ENCODE peak calls at places on chromosome 20, in four cellular contexts. C, H, Z and J are unnamed samples.

GRCh38 chr20:21159658-21160380 is 33.9 kb downstream of the KIZ start:
- DNase-seq in C (no peak), H (no peak), Z (no peak), J (no peak)

GRCh38 chr20:31476648-31477220 is 1.6 kb downstream of the REM1 start:
- DNase-seq in C (no peak), H (no peak), Z (no peak), J (no peak)

GRCh38 chr20:58897493-58897892 is 45.0 kb downstream of the GNAS start:
- DNase-seq in C (no peak), H (no peak), Z (no peak), J (no peak)

GRCh38 chr20:17471606-17472187 is 59.5 kb downstream of the BFSP1 start:
- DNase-seq in C (no peak), H (no peak), Z (no peak), J (no peak)

GRCh38 chr20:573414-574296 is 30.1 kb upstream of the CSNK2A1 start:
- DNase-seq in C (no peak), H (no peak), Z (no peak), J (no peak)

GRCh38 chr20:32510601-32511357 is 74.4 kb downstream of the NOL4L start:
- DNase-seq in C (no peak), H (no peak), Z (no peak), J (no peak)

GRCh38 chr20:8082999-8083398 is 49.1 kb upstream of the PLCB1 start:
- DNase-seq in C (no peak), H (no peak), Z (no peak), J (no peak)

GRCh38 chr20:5848711-5849505 is 98.7 kb downstream of the SHLD1 start:
- DNase-seq in C (no peak), H (no peak), Z (no peak), J (peak; percentile 74)

GRCh38 chr20:25389858-25390537 is 637 bp downstream of the ABHD12 start:
- DNase-seq in C (peak; percentile 40), H (no peak), Z (peak; percentile 64), J (peak; percentile 36)

GRCh38 chr20:31562241-31562640 is 42.8 kb upstream of the ID1 start:
- DNase-seq in C (no peak), H (no peak), Z (no peak), J (no peak)

GRCh38 chr20:13934992-13935894 is 55.2 kb downstream of the SEL1L2 start:
- DNase-seq in C (no peak), H (no peak), Z (no peak), J (no peak)

GRCh38 chr20:13929836-13930235 is 60.6 kb downstream of the SEL1L2 start:
- DNase-seq in C (no peak), H (no peak), Z (no peak), J (no peak)

DNA sequence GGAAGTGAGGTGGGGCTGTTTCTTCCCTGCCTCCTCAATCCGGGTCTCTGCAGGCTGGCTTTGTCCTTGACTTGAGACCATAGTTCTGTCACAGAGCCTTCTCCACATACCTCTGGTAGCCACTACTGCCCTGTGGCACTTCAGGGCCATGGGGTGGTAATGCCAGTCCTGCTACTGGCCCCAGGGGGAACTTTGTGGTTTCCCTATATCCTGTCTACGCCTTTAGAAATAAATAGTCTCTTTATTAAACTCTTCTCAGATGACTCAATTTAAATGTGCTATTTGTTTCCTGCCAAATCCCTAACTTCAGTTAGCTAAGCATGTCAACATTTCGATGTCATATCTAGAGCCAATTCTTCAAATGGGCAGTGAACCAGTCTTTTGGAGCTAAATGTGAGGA is 60.2 kb downstream of the SEL1L2 start:
- DNase-seq in C (no peak), H (no peak), Z (no peak), J (no peak)
- H3K4me3 ChIP-seq in C (no peak overlapping the region), H (no peak overlapping the region), Z (no peak overlapping the region), J (no peak overlapping the region)

GRCh38 chr20:51016521-51016920 is 6.4 kb downstream of the KCNG1 start:
- DNase-seq in C (no peak), H (no peak), Z (no peak), J (no peak)
- H3K27me3 ChIP-seq in C (no peaks in the 10 kb centered on the region), H (no peaks in the 10 kb centered on the region), Z (no peaks in the 10 kb centered on the region), J (peaks cover 3% of the 10 kb centered on the region)

DNA sequence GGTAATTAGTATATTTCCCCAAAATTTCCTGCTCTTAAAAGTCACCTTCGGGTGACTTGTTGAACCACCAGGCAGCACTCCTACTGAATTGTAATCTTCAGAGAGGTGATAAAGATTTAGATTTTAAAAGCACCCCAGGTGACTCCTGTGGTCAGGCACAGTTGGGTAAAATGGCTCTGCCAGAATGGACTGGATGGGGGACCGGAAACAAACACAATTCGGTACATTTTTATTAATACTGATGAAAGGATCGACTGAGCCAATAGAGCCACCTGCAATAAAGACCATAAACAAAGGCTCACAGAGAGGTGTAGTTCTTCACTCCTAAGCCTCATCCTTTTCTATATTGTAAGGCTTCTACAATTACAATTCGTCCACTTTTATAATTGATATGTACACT is 19.6 kb upstream of the FAM83C start:
- DNase-seq in C (no peak), H (no peak), Z (no peak), J (no peak)
- H3K4me3 ChIP-seq in C (no peak overlapping the region), H (no peak overlapping the region), Z (no peak overlapping the region), J (no peak overlapping the region)

DNA sequence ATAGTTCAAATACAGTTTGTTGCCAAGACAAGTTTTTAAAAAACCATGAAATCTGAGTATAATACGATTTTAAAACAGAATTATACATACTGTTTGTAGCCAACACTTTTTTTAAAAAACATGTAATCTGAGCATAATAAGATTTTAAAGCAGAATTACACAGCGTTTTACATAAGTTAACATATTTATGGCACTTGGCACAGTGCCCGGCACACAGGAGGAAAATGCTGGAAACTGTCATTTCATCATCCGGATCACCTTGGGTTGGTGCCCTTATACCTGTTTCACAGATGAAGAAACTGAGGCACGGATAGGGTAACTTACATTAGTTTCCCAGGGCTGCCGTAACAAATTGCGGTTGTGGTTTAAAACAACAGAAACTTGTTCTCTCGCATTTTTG is 193.0 kb downstream of the BMP7 start:
- DNase-seq in C (no peak), H (no peak), Z (no peak), J (no peak)
- H3K27me3 ChIP-seq in C (no peaks in the 10 kb centered on the region), H (peaks cover 9% of the 10 kb centered on the region), Z (no peaks in the 10 kb centered on the region), J (peaks cover 13% of the 10 kb centered on the region)

DNA sequence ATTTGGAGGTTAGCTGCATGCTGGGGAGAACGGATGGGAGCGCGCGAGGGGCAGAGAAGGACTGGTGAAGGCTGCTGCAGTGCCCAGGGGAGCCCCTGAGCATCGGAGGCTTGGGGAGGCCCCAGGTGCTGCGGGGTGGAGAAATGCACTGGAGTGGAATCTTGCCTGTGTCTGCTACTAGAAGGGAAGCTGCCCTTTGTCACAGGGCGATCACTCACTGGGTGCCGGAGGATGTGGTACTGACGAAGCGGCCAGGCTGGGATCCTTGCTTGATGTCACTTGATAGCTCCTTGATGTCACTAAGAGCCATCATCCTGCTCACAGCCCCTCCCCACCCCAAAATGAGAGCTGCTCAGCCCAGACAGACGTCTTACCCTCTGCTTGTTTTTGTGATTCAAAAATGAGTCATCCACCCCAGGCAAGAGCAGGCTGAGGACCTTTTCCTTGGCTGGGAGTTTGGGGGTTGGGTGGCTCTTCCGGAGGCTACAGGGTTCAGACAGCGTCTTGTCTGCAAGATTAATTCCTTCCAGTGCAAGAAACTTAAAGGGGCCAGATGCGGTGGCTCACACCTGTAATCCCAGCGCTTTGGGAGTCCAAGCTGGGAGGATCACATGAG is 62.6 kb upstream of the PMEPA1 start:
- DNase-seq in C (no peak), H (peak; percentile 94), Z (no peak), J (no peak)
- H3K4me3 ChIP-seq in C (no peak overlapping the region), H (no peak overlapping the region), Z (no peak overlapping the region), J (no peak overlapping the region)

DNA sequence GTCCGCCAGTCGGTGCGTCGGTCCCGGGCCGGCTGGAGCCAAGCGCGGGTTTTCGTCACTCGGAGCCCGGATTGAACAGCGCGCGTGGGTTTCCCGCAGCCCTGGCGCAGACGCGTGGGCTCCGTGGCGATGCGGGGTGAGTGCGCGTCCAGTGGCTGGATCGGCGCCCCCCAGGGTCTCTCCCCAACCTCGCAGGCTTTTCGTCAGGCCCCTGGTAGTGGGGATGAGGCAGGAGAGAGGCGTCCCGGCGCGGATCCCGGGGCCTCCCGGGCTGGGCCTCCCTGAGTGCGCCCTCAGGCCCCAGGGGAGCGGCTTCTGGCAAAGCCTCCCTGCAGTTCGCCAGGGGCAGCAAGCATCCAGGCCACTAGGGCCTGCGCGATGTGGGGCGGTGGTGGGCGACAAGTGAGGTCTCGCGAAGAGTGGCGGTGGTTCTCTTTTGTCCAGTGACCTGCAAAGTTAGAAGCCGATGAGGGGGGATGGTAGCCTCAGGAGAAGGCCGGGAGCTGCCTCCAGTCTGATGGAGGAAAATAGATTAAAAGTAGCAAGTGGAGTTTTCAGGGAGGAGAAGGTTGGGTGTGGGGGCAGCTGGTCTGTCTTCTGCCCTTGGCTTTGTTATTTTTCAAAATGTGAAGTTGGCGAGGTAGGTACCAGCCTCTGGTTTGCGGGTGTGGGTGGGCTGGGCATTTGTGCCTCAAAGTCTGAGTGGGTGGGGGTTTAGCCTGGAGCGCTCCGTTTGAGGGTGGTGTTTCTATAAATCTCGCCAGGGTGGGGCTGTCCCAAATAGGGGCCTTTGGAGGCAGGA is 1.6 kb downstream of the TOX2 start:
- DNase-seq in C (no peak), H (no peak), Z (no peak), J (no peak)
- H3K27me3 ChIP-seq in C (peaks cover 20% of the 10 kb centered on the region), H (no peaks in the 10 kb centered on the region), Z (no peaks in the 10 kb centered on the region), J (peaks cover 22% of the 10 kb centered on the region)